ENCODE peak calls at places on chromosomes 3 and 15, in six cellular contexts. A is osteoblast, W is body of pancreas, L is ovary, F is K562, C is stomach. X is an unnamed sample. For H3K4me1, the result is how much of the 10 kb centered on the place peaks cover.

GRCh38 chr3:124860599-124860998 is 26.6 kb downstream of the ITGB5 start:
- DNase-seq in C (peak), A (peak), L (peak), W (peak), F (no peak), X (peak)

GRCh38 chr3:101950510-101950909 is 101.2 kb downstream of the NFKBIZ start:
- DNase-seq in L (no peak), W (no peak), F (no peak), A (peak), C (no peak), X (no peak)

GRCh38 chr3:25007974-25008658 is 419.9 kb upstream of the RARB start:
- DNase-seq in W (no peak), C (no peak), L (no peak), A (no peak), F (no peak), X (no peak)

GRCh38 chr15:70066004-70066403 is 31.7 kb downstream of the TLE3 start:
- DNase-seq in F (no peak), A (no peak), W (no peak), C (no peak), L (no peak), X (no peak)

GRCh38 chr3:115272036-115272824 is 125.1 kb upstream of the ZBTB20 start:
- DNase-seq in C (no peak), W (no peak), L (no peak), F (no peak), A (peak), X (no peak)

GRCh38 chr15:38129531-38130199 is 123.0 kb upstream of the SPRED1 start:
- DNase-seq in F (peak), A (peak), W (peak), L (peak), C (peak), X (peak)

GRCh38 chr15:59349715-59350420 is 22.8 kb downstream of the MYO1E start:
- DNase-seq in C (no peak), W (no peak), A (peak), F (peak), L (no peak), X (no peak)

GRCh38 chr3:18027161-18027939 is 284.9 kb upstream of the TBC1D5 start:
- DNase-seq in F (peak), C (no peak), W (no peak), A (no peak), L (no peak), X (no peak)

GRCh38 chr3:11929531-11929930 is 74.7 kb upstream of the SYN2 start:
- DNase-seq in W (no peak), L (no peak), F (no peak), C (no peak), A (no peak), X (no peak)

GRCh38 chr3:79140718-79141117 is 627.1 kb downstream of the ROBO1 start:
- DNase-seq in W (no peak), L (no peak), A (no peak), C (no peak), F (no peak), X (no peak)

GRCh38 chr3:197454014-197454413 is 101.8 kb downstream of the BDH1 start:
- DNase-seq in L (no peak), C (no peak), W (no peak), F (no peak), A (no peak), X (no peak)

GRCh38 chr15:74873756-74874424 is 725 bp upstream of the SCAMP2 start:
- DNase-seq in A (no peak), C (no peak), F (peak), L (no peak), W (peak), X (no peak)

GRCh38 chr15:29139540-29140459 is 129.8 kb downstream of the NSMCE3 start:
- DNase-seq in W (peak), L (no peak), A (peak), F (peak), C (peak), X (peak)

GRCh38 chr3:65568497-65568896 is 470.2 kb downstream of the MAGI1 start:
- DNase-seq in F (no peak), W (no peak), L (no peak), C (peak), A (no peak), X (no peak)

GRCh38 chr3:134449277-134449676 is 36.5 kb downstream of the ANAPC13 start:
- DNase-seq in C (peak), L (peak), F (peak), A (peak), W (peak), X (no peak)

GRCh38 chr15:100692671-100693070 is 90.3 kb downstream of the ASB7 start:
- DNase-seq in F (no peak), A (peak), W (no peak), C (no peak), L (no peak), X (no peak)

GRCh38 chr15:89372069-89373033 is 37.7 kb upstream of the POLG start:
- DNase-seq in L (no peak), F (no peak), W (no peak), A (peak), C (no peak), X (no peak)

GRCh38 chr3:127107491-127108375 is 85.2 kb upstream of the PRR23E start:
- DNase-seq in C (no peak), L (no peak), W (no peak), A (no peak), F (no peak), X (no peak)

GRCh38 chr15:52104532-52105004 is 8.0 kb downstream of the BCL2L10 start:
- DNase-seq in W (no peak), C (no peak), A (no peak), L (no peak), F (no peak), X (no peak)
- TF ChIP-seq CTCF in W (no peak), C (no peak), A (no peak), L (no peak), F (no peak), X (no peak)

DNA sequence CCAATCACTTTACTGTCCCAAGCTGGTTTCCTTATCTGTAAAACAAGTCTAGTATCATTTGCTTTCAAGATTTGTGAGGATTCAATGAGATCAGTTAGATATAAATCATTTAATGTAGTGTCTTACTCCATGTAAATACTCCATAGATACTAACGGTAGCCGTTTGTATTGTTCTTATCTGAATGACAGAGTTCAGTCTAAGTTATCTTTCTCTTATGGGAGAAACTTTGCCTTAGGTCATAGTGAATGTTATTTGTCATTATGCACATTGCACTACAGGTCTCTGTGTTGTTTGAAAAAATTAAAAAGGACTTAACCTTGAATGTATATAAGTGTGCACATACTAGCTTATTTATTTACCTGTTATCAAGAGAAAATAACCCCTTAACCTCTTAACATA is 44.7 kb downstream of the MBNL1 start:
- DNase-seq in L (no peak), A (no peak), F (no peak), C (no peak), W (no peak), X (no peak)
- H3K4me1 ChIP-seq in L (under half), A (under half), F (under half), C (under half), W (under half), X (half or more)

GRCh38 chr3:192090586-192090985 is 629.6 kb downstream of the PYDC2 start:
- DNase-seq in A (no peak), F (no peak), W (no peak), C (no peak), L (no peak), X (no peak)
- TF ChIP-seq CTCF in A (no peak), F (no peak), W (no peak), C (no peak), L (no peak), X (no peak)

GRCh38 chr3:16480861-16481569 is 32.5 kb downstream of the RFTN1 start:
- DNase-seq in A (no peak), W (no peak), L (no peak), C (no peak), F (no peak), X (no peak)

GRCh38 chr3:16484216-16484615 is 29.3 kb downstream of the RFTN1 start:
- DNase-seq in C (peak), F (no peak), W (peak), L (peak), A (peak), X (no peak)

GRCh38 chr3:16482770-16483531 is 30.5 kb downstream of the RFTN1 start:
- DNase-seq in F (no peak), A (no peak), W (no peak), C (no peak), L (no peak), X (peak)

GRCh38 chr3:16481570-16481897 is 32.0 kb downstream of the RFTN1 start:
- DNase-seq in F (no peak), A (no peak), W (no peak), L (no peak), C (no peak), X (no peak)

DNA sequence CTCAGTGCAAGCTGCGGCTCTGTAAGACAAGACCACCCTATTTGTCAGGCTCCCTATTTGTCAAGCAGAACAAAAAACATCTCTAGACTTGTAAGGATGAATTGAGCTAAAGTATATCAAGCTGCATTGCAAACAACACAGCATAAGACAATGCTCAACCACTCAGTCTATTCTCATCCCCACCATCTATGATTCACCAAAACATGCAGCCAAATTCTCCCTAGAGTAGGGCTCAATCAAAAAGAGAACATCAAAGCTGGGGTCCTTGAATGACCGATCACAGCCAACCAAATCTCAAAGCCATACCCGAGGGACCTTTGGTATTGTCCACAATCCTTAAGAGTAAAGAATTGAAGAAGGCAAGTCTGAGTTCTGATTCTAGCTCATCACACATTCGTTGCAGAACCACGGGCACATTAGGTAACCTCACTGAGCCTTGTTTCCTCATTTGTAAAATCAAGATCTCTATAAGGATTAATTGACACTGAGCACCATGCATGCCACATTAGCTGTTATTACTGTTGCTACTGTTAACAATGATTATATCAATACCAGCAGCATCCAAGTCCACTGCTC is 31.2 kb downstream of the RFTN1 start:
- DNase-seq in A (no peak), W (no peak), F (no peak), L (no peak), C (no peak), X (no peak)
- H3K4me1 ChIP-seq in A (half or more), W (under half), F (under half), L (under half), C (under half), X (under half)

GRCh38 chr15:57969355-57969754 is 96.2 kb downstream of the ALDH1A2 start:
- DNase-seq in F (no peak), A (no peak), C (no peak), W (no peak), L (no peak), X (no peak)
- TF ChIP-seq CTCF in F (peak), A (peak), C (no peak), W (no peak), L (no peak), X (no peak)

GRCh38 chr15:36483409-36483808 is 96.0 kb upstream of the CDIN1 start:
- DNase-seq in F (no peak), C (no peak), W (no peak), L (no peak), A (no peak), X (no peak)
- H3K4me1 ChIP-seq in F (under half), C (under half), W (under half), L (under half), A (under half), X (under half)

DNA sequence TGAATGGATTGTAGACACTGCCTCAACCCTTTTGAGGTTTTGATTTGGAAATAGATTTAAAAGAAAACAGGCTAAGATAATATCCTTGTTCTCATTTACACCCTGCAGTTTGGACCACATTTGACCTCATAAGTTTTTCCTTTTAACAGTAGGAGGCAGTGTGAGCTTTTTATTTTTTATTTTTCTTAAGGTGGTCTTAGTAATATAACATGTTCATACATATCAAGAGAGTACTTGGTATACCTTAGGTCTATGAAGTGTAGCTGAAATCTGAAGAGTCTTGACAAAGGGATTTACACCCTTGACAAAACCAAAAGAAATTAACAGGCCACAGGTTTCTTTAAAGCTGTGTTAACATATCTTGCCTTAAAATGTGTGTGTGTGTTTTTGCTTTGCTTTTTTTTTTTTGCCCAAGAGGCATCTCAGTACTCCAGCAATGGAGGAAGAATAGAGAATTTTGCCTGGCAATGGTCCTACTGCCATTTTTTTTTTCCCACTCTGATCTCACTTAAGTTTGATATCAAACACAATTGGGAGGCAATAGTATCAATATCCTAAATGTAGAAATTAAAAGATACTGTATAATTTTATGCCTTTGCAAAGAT is 3.3 kb downstream of the RAP2B start:
- DNase-seq in A (peak), L (no peak), C (no peak), W (no peak), F (no peak), X (no peak)
- TF ChIP-seq CTCF in A (peak), L (no peak), C (no peak), W (no peak), F (peak), X (no peak)

GRCh38 chr3:61594978-61595687 is 33.8 kb downstream of the PTPRG start:
- DNase-seq in F (no peak), L (no peak), C (no peak), A (no peak), W (no peak), X (no peak)
- H3K4me1 ChIP-seq in F (under half), L (under half), C (under half), A (under half), W (under half), X (under half)

X was measured in psoas muscle.